ENCODE peak calls at places on chromosomes 3 and 15, in ten cellular contexts. One of them, this sample, is unnamed.

GRCh38 chr3:15899438-15899837 is 101.7 kb upstream of the ANKRD28 start:
- DNase-seq in uterus: no peak
- DNase-seq in HepG2: no peak
- DNase-seq in neural progenitor cell: no peak
- DNase-seq in stomach: no peak
- DNase-seq in effector memory CD4-positive, alpha-beta T cell: no peak
- DNase-seq in esophagus muscularis mucosa: peak; percentile 68
- DNase-seq in CD8-positive, alpha-beta T cell: no peak
- DNase-seq in brain microvascular endothelial cell: peak; percentile 69
- DNase-seq in lung: no peak
- DNase-seq in this sample: no peak

GRCh38 chr3:37785718-37786117 is 76.0 kb upstream of the CTDSPL start:
- DNase-seq in uterus: no peak
- DNase-seq in HepG2: no peak
- DNase-seq in neural progenitor cell: no peak
- DNase-seq in stomach: no peak
- DNase-seq in effector memory CD4-positive, alpha-beta T cell: no peak
- DNase-seq in esophagus muscularis mucosa: no peak
- DNase-seq in CD8-positive, alpha-beta T cell: no peak
- DNase-seq in brain microvascular endothelial cell: no peak
- DNase-seq in lung: no peak
- DNase-seq in this sample: no peak

GRCh38 chr3:191531434-191531833 is 70.5 kb downstream of the PYDC2 start:
- DNase-seq in uterus: no peak
- DNase-seq in HepG2: no peak
- DNase-seq in neural progenitor cell: no peak
- DNase-seq in stomach: no peak
- DNase-seq in effector memory CD4-positive, alpha-beta T cell: no peak
- DNase-seq in esophagus muscularis mucosa: no peak
- DNase-seq in CD8-positive, alpha-beta T cell: no peak
- DNase-seq in brain microvascular endothelial cell: no peak
- DNase-seq in lung: no peak
- DNase-seq in this sample: no peak

GRCh38 chr3:45252833-45253232 is 26.7 kb upstream of the TMEM158 start:
- DNase-seq in uterus: no peak
- DNase-seq in HepG2: no peak
- DNase-seq in neural progenitor cell: no peak
- DNase-seq in stomach: no peak
- DNase-seq in effector memory CD4-positive, alpha-beta T cell: no peak
- DNase-seq in esophagus muscularis mucosa: no peak
- DNase-seq in CD8-positive, alpha-beta T cell: no peak
- DNase-seq in brain microvascular endothelial cell: no peak
- DNase-seq in lung: no peak
- DNase-seq in this sample: no peak

GRCh38 chr3:178088930-178089329 is 447.3 kb upstream of the KCNMB2 start:
- DNase-seq in uterus: no peak
- DNase-seq in HepG2: no peak
- DNase-seq in neural progenitor cell: no peak
- DNase-seq in stomach: no peak
- DNase-seq in effector memory CD4-positive, alpha-beta T cell: no peak
- DNase-seq in esophagus muscularis mucosa: no peak
- DNase-seq in CD8-positive, alpha-beta T cell: no peak
- DNase-seq in brain microvascular endothelial cell: no peak
- DNase-seq in lung: no peak
- DNase-seq in this sample: no peak

GRCh38 chr15:86327230-86327865 is 247.7 kb downstream of the AGBL1 start:
- DNase-seq in uterus: no peak
- DNase-seq in HepG2: no peak
- DNase-seq in neural progenitor cell: no peak
- DNase-seq in stomach: no peak
- DNase-seq in effector memory CD4-positive, alpha-beta T cell: no peak
- DNase-seq in esophagus muscularis mucosa: no peak
- DNase-seq in CD8-positive, alpha-beta T cell: no peak
- DNase-seq in brain microvascular endothelial cell: no peak
- DNase-seq in lung: no peak
- DNase-seq in this sample: no peak

GRCh38 chr15:76866716-76867321 is 38.3 kb downstream of the SCAPER start:
- DNase-seq in uterus: no peak
- DNase-seq in HepG2: peak; percentile 34
- DNase-seq in neural progenitor cell: peak; percentile 37
- DNase-seq in stomach: no peak
- DNase-seq in effector memory CD4-positive, alpha-beta T cell: no peak
- DNase-seq in esophagus muscularis mucosa: no peak
- DNase-seq in CD8-positive, alpha-beta T cell: no peak
- DNase-seq in brain microvascular endothelial cell: peak; percentile 17
- DNase-seq in lung: no peak
- DNase-seq in this sample: no peak

GRCh38 chr3:14561051-14561634 is 21.0 kb upstream of the GRIP2 start:
- DNase-seq in uterus: no peak
- DNase-seq in HepG2: no peak
- DNase-seq in neural progenitor cell: no peak
- DNase-seq in stomach: no peak
- DNase-seq in effector memory CD4-positive, alpha-beta T cell: no peak
- DNase-seq in esophagus muscularis mucosa: no peak
- DNase-seq in CD8-positive, alpha-beta T cell: no peak
- DNase-seq in brain microvascular endothelial cell: peak; percentile 53
- DNase-seq in lung: no peak
- DNase-seq in this sample: no peak

GRCh38 chr15:67158367-67158766 is 93.0 kb downstream of the SMAD3 start:
- DNase-seq in uterus: no peak
- DNase-seq in HepG2: no peak
- DNase-seq in neural progenitor cell: no peak
- DNase-seq in stomach: no peak
- DNase-seq in effector memory CD4-positive, alpha-beta T cell: no peak
- DNase-seq in esophagus muscularis mucosa: no peak
- DNase-seq in CD8-positive, alpha-beta T cell: no peak
- DNase-seq in brain microvascular endothelial cell: no peak
- DNase-seq in lung: no peak
- DNase-seq in this sample: no peak

GRCh38 chr15:66515901-66516322 is 10.8 kb downstream of the ZWILCH start:
- DNase-seq in uterus: no peak
- DNase-seq in HepG2: no peak
- DNase-seq in neural progenitor cell: no peak
- DNase-seq in stomach: no peak
- DNase-seq in effector memory CD4-positive, alpha-beta T cell: no peak
- DNase-seq in esophagus muscularis mucosa: no peak
- DNase-seq in CD8-positive, alpha-beta T cell: no peak
- DNase-seq in brain microvascular endothelial cell: no peak
- DNase-seq in lung: no peak
- DNase-seq in this sample: no peak

GRCh38 chr3:99699841-99700240 is 61.4 kb downstream of the COL8A1 start:
- DNase-seq in uterus: no peak
- DNase-seq in HepG2: no peak
- DNase-seq in neural progenitor cell: no peak
- DNase-seq in stomach: no peak
- DNase-seq in effector memory CD4-positive, alpha-beta T cell: no peak
- DNase-seq in esophagus muscularis mucosa: no peak
- DNase-seq in CD8-positive, alpha-beta T cell: no peak
- DNase-seq in brain microvascular endothelial cell: peak; percentile 88
- DNase-seq in lung: no peak
- DNase-seq in this sample: no peak

GRCh38 chr3:196408565-196409300 is 23.5 kb downstream of the UBXN7 start:
- DNase-seq in uterus: no peak
- DNase-seq in HepG2: no peak
- DNase-seq in neural progenitor cell: no peak
- DNase-seq in stomach: no peak
- DNase-seq in effector memory CD4-positive, alpha-beta T cell: no peak
- DNase-seq in esophagus muscularis mucosa: no peak
- DNase-seq in CD8-positive, alpha-beta T cell: no peak
- DNase-seq in brain microvascular endothelial cell: no peak
- DNase-seq in lung: no peak
- DNase-seq in this sample: no peak

DNA sequence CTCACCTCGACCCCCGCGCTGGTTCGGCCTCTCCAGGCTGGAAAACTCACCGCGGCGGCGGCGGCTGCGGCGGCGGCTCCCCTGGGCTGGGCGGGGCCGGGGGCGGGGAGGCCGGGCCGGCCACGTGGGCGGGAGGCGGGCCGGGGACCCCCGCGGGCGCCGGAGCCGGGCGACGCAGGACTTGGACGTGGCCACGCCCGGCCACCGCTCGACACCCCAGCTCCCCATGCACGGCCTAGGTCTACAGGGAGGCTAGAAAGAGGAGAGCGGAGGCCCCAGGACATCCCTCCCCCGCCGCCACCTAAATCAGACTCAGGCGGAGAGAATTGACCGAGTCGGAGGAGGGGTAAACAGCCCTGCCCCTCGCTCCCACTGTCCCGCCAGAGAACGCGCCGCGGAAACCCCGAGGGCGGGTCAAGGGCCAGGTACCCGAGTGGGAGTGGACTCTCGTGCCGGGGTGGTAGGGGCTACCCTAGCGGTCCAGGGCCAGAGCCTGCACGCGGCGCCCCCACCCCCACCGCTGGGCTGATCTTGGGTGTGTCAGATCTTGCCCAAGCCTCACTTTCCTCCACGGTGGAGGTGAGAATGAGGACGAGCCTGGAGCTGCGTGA is 18.9 kb downstream of the SPATA12 start:
- DNase-seq in uterus: peak; percentile 51
- DNase-seq in HepG2: peak; percentile 28
- DNase-seq in neural progenitor cell: peak; percentile 81
- DNase-seq in stomach: peak; percentile 53
- DNase-seq in effector memory CD4-positive, alpha-beta T cell: no peak
- DNase-seq in esophagus muscularis mucosa: no peak
- DNase-seq in CD8-positive, alpha-beta T cell: no peak
- DNase-seq in brain microvascular endothelial cell: no peak
- DNase-seq in lung: peak; percentile 30
- DNase-seq in this sample: no peak
- H3K27ac ChIP-seq in uterus: peak overlapping the region; percentile 63
- H3K27ac ChIP-seq in HepG2: no peak overlapping the region
- H3K27ac ChIP-seq in neural progenitor cell: no peak overlapping the region
- H3K27ac ChIP-seq in stomach: peak overlapping the region; percentile 79
- H3K27ac ChIP-seq in effector memory CD4-positive, alpha-beta T cell: no peak overlapping the region
- H3K27ac ChIP-seq in esophagus muscularis mucosa: peak overlapping the region; percentile 71
- H3K27ac ChIP-seq in CD8-positive, alpha-beta T cell: no peak overlapping the region
- H3K27ac ChIP-seq in brain microvascular endothelial cell: no peak overlapping the region
- H3K27ac ChIP-seq in lung: no peak overlapping the region
- H3K27ac ChIP-seq in this sample: peak overlapping the region; percentile 33

DNA sequence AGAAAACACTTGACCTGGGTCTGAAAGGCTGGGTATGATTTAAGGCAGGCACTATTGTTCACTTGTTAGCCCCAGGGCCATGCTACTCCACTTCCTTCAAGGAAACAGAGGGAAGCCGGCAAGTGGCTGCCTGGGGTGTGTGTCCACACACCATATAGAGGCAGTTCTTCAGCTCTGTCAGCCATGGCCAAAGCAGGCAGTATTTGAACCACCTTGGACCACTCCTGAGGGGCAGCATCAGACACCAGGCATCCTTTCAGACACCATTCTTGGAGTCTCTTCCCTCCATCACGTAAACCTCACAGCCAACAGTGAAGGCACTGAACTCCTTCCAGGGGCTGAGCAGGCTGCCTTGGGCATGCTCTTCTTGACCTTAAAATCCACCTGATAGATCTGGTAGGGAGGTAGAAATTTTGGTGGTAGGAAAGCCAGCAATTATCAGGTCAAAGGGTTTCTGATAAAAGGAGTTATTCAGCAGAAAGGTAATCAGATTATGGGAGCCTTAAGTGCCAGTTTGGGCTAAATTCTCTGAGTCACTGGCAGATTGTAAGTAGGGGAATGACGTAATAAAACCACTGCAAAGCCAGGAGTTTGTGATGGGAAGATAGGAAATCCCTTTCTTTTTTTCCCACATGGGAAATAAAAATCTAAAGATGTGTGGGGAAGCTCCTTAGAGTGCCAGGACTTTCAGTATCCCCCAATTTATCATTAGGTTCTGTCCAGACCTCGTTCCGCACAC is 20.2 kb downstream of the TGFBR2 start:
- DNase-seq in uterus: no peak
- DNase-seq in HepG2: no peak
- DNase-seq in neural progenitor cell: no peak
- DNase-seq in stomach: no peak
- DNase-seq in effector memory CD4-positive, alpha-beta T cell: no peak
- DNase-seq in esophagus muscularis mucosa: no peak
- DNase-seq in CD8-positive, alpha-beta T cell: no peak
- DNase-seq in brain microvascular endothelial cell: peak; percentile 58
- DNase-seq in lung: no peak
- DNase-seq in this sample: no peak
- H3K27ac ChIP-seq in uterus: peak overlapping the region; percentile 82
- H3K27ac ChIP-seq in HepG2: peak overlapping the region; percentile 79
- H3K27ac ChIP-seq in neural progenitor cell: no peak overlapping the region
- H3K27ac ChIP-seq in stomach: peak overlapping the region; percentile 73
- H3K27ac ChIP-seq in effector memory CD4-positive, alpha-beta T cell: peak overlapping the region; percentile 61
- H3K27ac ChIP-seq in esophagus muscularis mucosa: peak overlapping the region; percentile 69
- H3K27ac ChIP-seq in CD8-positive, alpha-beta T cell: peak overlapping the region; percentile 12
- H3K27ac ChIP-seq in brain microvascular endothelial cell: peak overlapping the region; percentile 66
- H3K27ac ChIP-seq in lung: peak overlapping the region; percentile 85
- H3K27ac ChIP-seq in this sample: peak overlapping the region; percentile 52

GRCh38 chr15:63870403-63871209 is 36.9 kb upstream of the HERC1 start:
- DNase-seq in uterus: no peak
- DNase-seq in HepG2: peak; percentile 61
- DNase-seq in neural progenitor cell: peak; percentile 90
- DNase-seq in stomach: peak; percentile 29
- DNase-seq in effector memory CD4-positive, alpha-beta T cell: no peak
- DNase-seq in esophagus muscularis mucosa: no peak
- DNase-seq in CD8-positive, alpha-beta T cell: no peak
- DNase-seq in brain microvascular endothelial cell: peak; percentile 87
- DNase-seq in lung: no peak
- DNase-seq in this sample: no peak

GRCh38 chr15:63877713-63878271 is 44.0 kb upstream of the HERC1 start:
- DNase-seq in uterus: no peak
- DNase-seq in HepG2: no peak
- DNase-seq in neural progenitor cell: no peak
- DNase-seq in stomach: no peak
- DNase-seq in effector memory CD4-positive, alpha-beta T cell: no peak
- DNase-seq in esophagus muscularis mucosa: no peak
- DNase-seq in CD8-positive, alpha-beta T cell: no peak
- DNase-seq in brain microvascular endothelial cell: no peak
- DNase-seq in lung: no peak
- DNase-seq in this sample: no peak

GRCh38 chr15:63872759-63873510 is 39.2 kb upstream of the HERC1 start:
- DNase-seq in uterus: no peak
- DNase-seq in HepG2: no peak
- DNase-seq in neural progenitor cell: no peak
- DNase-seq in stomach: no peak
- DNase-seq in effector memory CD4-positive, alpha-beta T cell: no peak
- DNase-seq in esophagus muscularis mucosa: no peak
- DNase-seq in CD8-positive, alpha-beta T cell: no peak
- DNase-seq in brain microvascular endothelial cell: no peak
- DNase-seq in lung: no peak
- DNase-seq in this sample: no peak

GRCh38 chr15:63876085-63876662 is 42.4 kb upstream of the HERC1 start:
- DNase-seq in uterus: no peak
- DNase-seq in HepG2: no peak
- DNase-seq in neural progenitor cell: no peak
- DNase-seq in stomach: no peak
- DNase-seq in effector memory CD4-positive, alpha-beta T cell: no peak
- DNase-seq in esophagus muscularis mucosa: no peak
- DNase-seq in CD8-positive, alpha-beta T cell: no peak
- DNase-seq in brain microvascular endothelial cell: no peak
- DNase-seq in lung: no peak
- DNase-seq in this sample: no peak

GRCh38 chr15:63874616-63875015 is 40.9 kb upstream of the HERC1 start:
- DNase-seq in uterus: no peak
- DNase-seq in HepG2: no peak
- DNase-seq in neural progenitor cell: no peak
- DNase-seq in stomach: no peak
- DNase-seq in effector memory CD4-positive, alpha-beta T cell: no peak
- DNase-seq in esophagus muscularis mucosa: no peak
- DNase-seq in CD8-positive, alpha-beta T cell: no peak
- DNase-seq in brain microvascular endothelial cell: no peak
- DNase-seq in lung: no peak
- DNase-seq in this sample: no peak
- H3K27ac ChIP-seq in uterus: no peak overlapping the region
- H3K27ac ChIP-seq in HepG2: no peak overlapping the region
- H3K27ac ChIP-seq in neural progenitor cell: no peak overlapping the region
- H3K27ac ChIP-seq in stomach: no peak overlapping the region
- H3K27ac ChIP-seq in effector memory CD4-positive, alpha-beta T cell: no peak overlapping the region
- H3K27ac ChIP-seq in esophagus muscularis mucosa: no peak overlapping the region
- H3K27ac ChIP-seq in CD8-positive, alpha-beta T cell: no peak overlapping the region
- H3K27ac ChIP-seq in brain microvascular endothelial cell: no peak overlapping the region
- H3K27ac ChIP-seq in lung: no peak overlapping the region
- H3K27ac ChIP-seq in this sample: no peak overlapping the region

GRCh38 chr3:35635931-35636683 is 3.2 kb upstream of the ARPP21 start:
- DNase-seq in uterus: no peak
- DNase-seq in HepG2: no peak
- DNase-seq in neural progenitor cell: no peak
- DNase-seq in stomach: no peak
- DNase-seq in effector memory CD4-positive, alpha-beta T cell: no peak
- DNase-seq in esophagus muscularis mucosa: no peak
- DNase-seq in CD8-positive, alpha-beta T cell: no peak
- DNase-seq in brain microvascular endothelial cell: no peak
- DNase-seq in lung: no peak
- DNase-seq in this sample: no peak
- H3K27ac ChIP-seq in uterus: no peak overlapping the region
- H3K27ac ChIP-seq in HepG2: no peak overlapping the region
- H3K27ac ChIP-seq in neural progenitor cell: no peak overlapping the region
- H3K27ac ChIP-seq in stomach: no peak overlapping the region
- H3K27ac ChIP-seq in effector memory CD4-positive, alpha-beta T cell: no peak overlapping the region
- H3K27ac ChIP-seq in esophagus muscularis mucosa: no peak overlapping the region
- H3K27ac ChIP-seq in CD8-positive, alpha-beta T cell: no peak overlapping the region
- H3K27ac ChIP-seq in brain microvascular endothelial cell: no peak overlapping the region
- H3K27ac ChIP-seq in lung: no peak overlapping the region
- H3K27ac ChIP-seq in this sample: no peak overlapping the region